ENCODE peak calls at places on chromosomes 16 and 17, in five cellular contexts. L is MM.1S, M is ascending aorta, U is aorta, B is kidney epithelial cell. W is an unnamed sample.

GRCh38 chr17:75459590-75460267 is 3.3 kb downstream of the TMEM94 start:
- DNase-seq in M (no peak), B (no peak), L (peak; percentile 9), U (no peak), W (peak; percentile 14)

GRCh38 chr16:50247906-50248608 is 18.3 kb upstream of the ADCY7 start:
- DNase-seq in U (peak; percentile 50), M (no peak), B (no peak), L (no peak), W (no peak)

GRCh38 chr17:62780951-62781350 is 27.2 kb downstream of the MARCHF10 start:
- DNase-seq in B (no peak), L (no peak), M (no peak), U (no peak), W (no peak)

GRCh38 chr16:78216166-78216745 is 116.8 kb downstream of the WWOX start:
- DNase-seq in M (no peak), U (no peak), B (no peak), L (no peak), W (no peak)

GRCh38 chr16:30121741-30122620 is 1.0 kb downstream of the MAPK3 start:
- DNase-seq in B (no peak), M (peak; percentile 86), U (peak; percentile 84), L (no peak), W (peak; percentile 89)

GRCh38 chr17:50396261-50397110 is 837 bp downstream of the LRRC59 start:
- DNase-seq in M (peak; percentile 66), U (peak; percentile 86), L (peak; percentile 19), B (no peak), W (no peak)

GRCh38 chr16:381788-382717 is at the start of gene PGAP6:
- DNase-seq in U (peak; percentile 87), L (peak; percentile 76), M (no peak), B (no peak), W (peak; percentile 77)

GRCh38 chr17:55433629-55434422 is 12.2 kb upstream of the MMD start:
- DNase-seq in M (no peak), U (no peak), B (peak; percentile 74), L (no peak), W (no peak)

GRCh38 chr17:14864127-14864526 is 401.0 kb downstream of the PMP22 start:
- DNase-seq in B (no peak), L (no peak), U (no peak), M (no peak), W (no peak)

GRCh38 chr16:2785101-2785991 is 2.0 kb downstream of the PRSS33 start:
- DNase-seq in M (peak; percentile 45), L (no peak), U (peak; percentile 72), B (no peak), W (peak; percentile 21)

GRCh38 chr17:5194346-5194745 is 2.7 kb upstream of the ZNF594 start:
- DNase-seq in B (no peak), L (no peak), U (no peak), M (no peak), W (no peak)

GRCh38 chr17:77489898-77490265 is 349.1 kb downstream of the SEC14L1 start:
- DNase-seq in L (no peak), U (peak; percentile 95), B (no peak), M (peak; percentile 94), W (peak; percentile 89)

GRCh38 chr17:49779730-49780220 is 8.7 kb upstream of the KAT7 start:
- DNase-seq in U (no peak), B (peak; percentile 18), L (peak; percentile 36), M (peak; percentile 75), W (no peak)

GRCh38 chr17:77645441-77646430 is 312.8 kb upstream of the TNRC6C start:
- DNase-seq in U (peak; percentile 63), L (no peak), M (no peak), B (no peak), W (no peak)

GRCh38 chr17:44444735-44445105 is 55.3 kb upstream of the ITGA2B start:
- DNase-seq in L (no peak), U (no peak), M (no peak), B (peak; percentile 59), W (no peak)

GRCh38 chr17:56917559-56918296 is 3.9 kb upstream of the TRIM25 start:
- DNase-seq in B (no peak), L (no peak), M (no peak), U (no peak), W (no peak)

GRCh38 chr17:5541610-5542202 is 42.6 kb downstream of the NLRP1 start:
- DNase-seq in L (no peak), U (no peak), M (no peak), B (no peak), W (no peak)

GRCh38 chr16:55773859-55774549 is 58.9 kb downstream of the CES1 start:
- DNase-seq in L (no peak), B (no peak), M (no peak), U (no peak), W (no peak)

GRCh38 chr17:58308173-58308984 is 20.2 kb downstream of the TSPOAP1 start:
- DNase-seq in U (no peak), B (no peak), L (no peak), M (no peak), W (no peak)

GRCh38 chr16:55944377-55944802 is 69.2 kb upstream of the CES5A start:
- DNase-seq in M (peak; percentile 77), U (peak; percentile 80), B (no peak), L (peak; percentile 24), W (peak; percentile 64)

GRCh38 chr17:20797292-20797691 is 217.8 kb downstream of the CDRT15L2 start:
- DNase-seq in B (no peak), L (no peak), M (no peak), U (no peak), W (no peak)

GRCh38 chr16:21161211-21161610 is 2.7 kb downstream of the LDAF1 start:
- DNase-seq in M (no peak), U (no peak), L (no peak), B (no peak), W (no peak)

GRCh38 chr17:74877592-74878543 is 5.1 kb upstream of the FDXR start:
- DNase-seq in L (no peak), B (no peak), M (no peak), U (no peak), W (no peak)

GRCh38 chr16:75750516-75750915 is 24.2 kb upstream of the CPHXL start:
- DNase-seq in L (no peak), U (no peak), B (no peak), M (no peak), W (no peak)

GRCh38 chr17:2393954-2394749 is 6.7 kb downstream of the MNT start:
- DNase-seq in M (no peak), B (no peak), L (no peak), U (no peak), W (peak; percentile 49)

GRCh38 chr17:63029520-63029919 is 63.5 kb downstream of the TANC2 start:
- DNase-seq in U (no peak), L (no peak), M (no peak), B (peak; percentile 26), W (no peak)

GRCh38 chr17:34837796-34838195 is 123.5 kb downstream of the CCT6B start:
- DNase-seq in U (no peak), L (no peak), M (no peak), B (no peak), W (no peak)

GRCh38 chr16:57537596-57538234 is 1.3 kb upstream of the CCDC102A start:
- DNase-seq in U (peak; percentile 14), B (no peak), L (no peak), M (peak; percentile 61), W (no peak)

GRCh38 chr17:1568950-1569810 is 6.6 kb upstream of the PITPNA start:
- DNase-seq in M (no peak), B (no peak), U (no peak), L (no peak), W (no peak)

GRCh38 chr17:80036715-80037477 is 454 bp downstream of the CCDC40 start:
- DNase-seq in U (peak; percentile 82), B (no peak), M (peak; percentile 74), L (no peak), W (no peak)

GRCh38 chr17:80035687-80035936 is at the start of gene TBC1D16:
- DNase-seq in L (no peak), U (no peak), B (no peak), M (no peak), W (no peak)

GRCh38 chr17:80034977-80035686 is 540 bp downstream of the TBC1D16 start:
- DNase-seq in L (no peak), U (no peak), B (no peak), M (peak; percentile 67), W (no peak)

GRCh38 chr17:80034654-80034976 is 1.1 kb downstream of the TBC1D16 start:
- DNase-seq in U (no peak), L (no peak), M (no peak), B (no peak), W (no peak)

GRCh38 chr17:80035937-80036714 is at the start of gene CCDC40:
- DNase-seq in B (no peak), L (peak; percentile 11), U (peak; percentile 95), M (peak; percentile 90), W (peak; percentile 88)
- H3K27me3 ChIP-seq in B (no peaks in the 10 kb centered on the region), L (peaks cover 93% of the 10 kb centered on the region), U (no peaks in the 10 kb centered on the region), M (no peaks in the 10 kb centered on the region), W (no peaks in the 10 kb centered on the region)

DNA sequence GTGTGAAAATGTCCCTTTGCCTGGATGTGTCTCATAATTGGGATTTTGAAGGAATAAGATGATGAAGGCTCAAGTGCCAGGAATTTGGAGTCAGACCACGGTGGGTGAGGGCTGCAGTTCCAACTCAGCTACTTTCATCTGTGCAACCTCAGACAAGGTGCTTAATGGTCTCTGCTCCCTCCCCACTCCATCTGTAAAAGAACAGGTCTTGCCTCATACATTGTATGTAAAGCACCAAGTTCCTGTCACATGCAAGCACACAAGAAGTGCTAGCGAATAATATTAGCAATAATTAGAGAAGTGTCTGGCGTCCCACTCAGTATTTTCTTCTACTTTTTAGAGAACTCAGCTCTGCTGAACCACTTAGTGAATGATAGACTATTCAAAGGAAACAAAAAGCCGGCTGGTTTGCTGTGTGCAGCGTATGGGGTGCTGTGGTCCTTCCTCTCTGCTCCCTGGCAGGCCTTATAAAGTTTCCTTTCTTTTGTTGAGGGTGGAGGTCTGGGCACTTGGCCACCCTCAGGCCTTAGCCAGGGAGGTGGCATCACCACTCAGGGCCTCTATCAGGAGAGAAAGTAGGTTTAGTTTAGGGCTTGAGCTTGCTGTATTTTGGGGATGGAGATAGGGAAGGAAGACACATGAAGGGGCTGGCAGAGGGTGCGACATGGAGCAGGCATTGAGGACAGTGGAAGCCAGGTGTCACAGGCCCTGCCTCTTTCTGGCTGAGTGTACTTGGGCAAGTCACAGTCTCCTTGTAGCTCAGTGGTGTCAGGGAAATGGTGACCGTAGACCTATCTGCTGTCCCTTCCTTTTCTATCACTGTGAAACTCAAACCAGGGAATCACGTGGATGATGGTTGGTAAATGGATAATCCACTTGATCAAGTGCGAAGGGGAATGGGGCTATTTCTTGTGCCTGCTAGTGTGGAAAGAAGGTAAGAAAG is 6.5 kb downstream of the TBX4 start:
- DNase-seq in B (no peak), U (no peak), L (no peak), M (peak; percentile 21), W (no peak)
- H3K27me3 ChIP-seq in B (peaks cover 99% of the 10 kb centered on the region), U (no peaks in the 10 kb centered on the region), L (peaks cover 22% of the 10 kb centered on the region), M (peaks cover 28% of the 10 kb centered on the region), W (peaks cover 67% of the 10 kb centered on the region)

DNA sequence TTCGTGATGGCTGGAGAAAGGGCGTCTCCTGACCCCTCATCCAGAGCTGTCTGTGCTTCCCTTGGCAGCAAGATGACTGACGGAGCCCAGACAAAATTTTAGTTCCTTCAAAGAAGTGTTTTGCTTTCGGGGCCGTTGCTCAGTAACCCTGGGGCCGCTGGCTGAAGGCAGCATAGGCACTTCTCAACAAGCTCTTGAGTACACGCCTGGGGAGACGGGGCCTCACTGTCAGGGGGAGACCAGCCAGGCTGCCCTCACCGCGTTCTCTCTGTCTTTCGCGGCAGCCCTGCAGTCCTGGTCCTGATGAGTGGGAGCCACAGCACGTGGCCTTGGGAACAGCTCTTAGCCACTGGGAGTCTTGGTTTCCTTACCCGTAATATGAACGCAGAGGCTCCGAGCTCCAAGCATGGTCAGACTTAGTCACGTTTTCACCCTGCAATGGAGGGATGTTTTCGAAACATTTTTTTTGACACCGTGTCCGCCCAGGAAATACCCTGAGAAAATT is 86.0 kb downstream of the IRF8 start:
- DNase-seq in M (peak; percentile 55), L (no peak), U (peak; percentile 64), B (no peak), W (peak; percentile 43)
- H3K27me3 ChIP-seq in M (no peaks in the 10 kb centered on the region), L (peaks cover 73% of the 10 kb centered on the region), U (no peaks in the 10 kb centered on the region), B (peaks cover 10% of the 10 kb centered on the region), W (no peaks in the 10 kb centered on the region)

GRCh38 chr17:79747508-79748295 is 17.0 kb downstream of the ENPP7 start:
- DNase-seq in L (no peak), B (no peak), M (no peak), U (no peak), W (no peak)
- H3K27me3 ChIP-seq in L (peaks cover 93% of the 10 kb centered on the region), B (peaks cover 49% of the 10 kb centered on the region), M (peaks cover 19% of the 10 kb centered on the region), U (no peaks in the 10 kb centered on the region), W (peaks cover 72% of the 10 kb centered on the region)